ENCODE peak calls at places on chromosomes 3 and 15, in six cellular contexts. A, K, L, X, R and D are unnamed samples.

GRCh38 chr3:186653079-186653710 is 12.6 kb upstream of the HRG start:
- DNase-seq in A (no peak), K (no peak), L (no peak), X (peak; percentile 73), R (no peak), D (peak; percentile 5)

GRCh38 chr3:31377045-31377642 is 155.6 kb upstream of the STT3B start:
- DNase-seq in A (peak; percentile 44), K (no peak), L (no peak), X (no peak), R (no peak), D (no peak)

GRCh38 chr3:193842029-193842782 is 249.2 kb downstream of the OPA1 start:
- DNase-seq in A (no peak), K (no peak), L (no peak), X (peak; percentile 50), R (no peak), D (peak; percentile 50)

GRCh38 chr3:72008226-72008996 is 223.5 kb upstream of the PROK2 start:
- DNase-seq in A (no peak), K (no peak), L (no peak), X (no peak), R (no peak), D (no peak)

GRCh38 chr15:71811752-71812735 is 1.7 kb downstream of the NR2E3 start:
- DNase-seq in A (no peak), K (no peak), L (no peak), X (no peak), R (no peak), D (no peak)

GRCh38 chr15:40115670-40116093 is 7.0 kb upstream of the BMF start:
- DNase-seq in A (no peak), K (no peak), L (no peak), X (peak; percentile 78), R (peak; percentile 34), D (peak; percentile 76)

GRCh38 chr3:108096506-108097325 is 5.9 kb upstream of the CD47 start:
- DNase-seq in A (no peak), K (no peak), L (no peak), X (no peak), R (no peak), D (no peak)

GRCh38 chr3:124217542-124217941 is 225.6 kb upstream of the ROPN1 start:
- DNase-seq in A (peak; percentile 44), K (no peak), L (peak; percentile 72), X (peak; percentile 21), R (peak; percentile 1), D (no peak)

GRCh38 chr3:119170821-119171220 is 2.6 kb upstream of the UPK1B start:
- DNase-seq in A (no peak), K (no peak), L (no peak), X (no peak), R (no peak), D (no peak)